ENCODE peak calls at places on chromosomes 4 and X, in six cellular contexts. S is stimulated activated CD4-positive, alpha-beta T cell treated with anti-CD3 and anti-CD28 coated beads, Interleukin-12 subunit alpha, Interleukin-12 subunit beta, amount 100 ng/mL, for 4 hours; C is renal cortical epithelial cell; L is nucleus accumbens; V is T-helper 2 cell; O is foreskin fibroblast. R is an unnamed sample.

GRCh38 chr4:24514808-24515207 is 69.5 kb downstream of the DHX15 start:
- DNase-seq in S (no peak), C (no peak), L (no peak), V (no peak), O (peak), R (no peak)

GRCh38 chrX:45622042-45622423 is 421.4 kb upstream of the DIPK2B start:
- DNase-seq in S (no peak), C (no peak), L (no peak), V (no peak), O (no peak), R (no peak)

GRCh38 chr4:166501941-166502382 is 628.9 kb downstream of the TLL1 start:
- DNase-seq in S (no peak), C (peak), L (no peak), V (no peak), O (no peak), R (no peak)

GRCh38 chrX:116596010-116596409 is 133.2 kb upstream of the CT83 start:
- DNase-seq in S (no peak), C (no peak), L (no peak), V (no peak), O (no peak), R (no peak)

GRCh38 chr4:103011378-103012025 is 8.0 kb downstream of the SLC9B1 start:
- DNase-seq in S (no peak), C (peak), L (no peak), V (no peak), O (peak), R (no peak)

GRCh38 chr4:7390906-7391636 is 43.7 kb downstream of the PSAPL1 start:
- DNase-seq in S (no peak), C (no peak), L (no peak), V (no peak), O (no peak), R (peak)

GRCh38 chr4:131427000-131427399 is 1722.1 kb upstream of the PCDH10 start:
- DNase-seq in S (no peak), C (peak), L (no peak), V (no peak), O (no peak), R (no peak)

GRCh38 chrX:84078991-84079390 is 109.0 kb downstream of the RPS6KA6 start:
- DNase-seq in S (no peak), C (no peak), L (no peak), V (no peak), O (no peak), R (no peak)

GRCh38 chr4:6974138-6974848 is 64.7 kb downstream of the TBC1D14 start:
- DNase-seq in S (peak), C (peak), L (no peak), V (peak), O (peak), R (peak)

GRCh38 chr4:26061248-26061986 is 147.4 kb downstream of the SMIM20 start:
- DNase-seq in S (no peak), C (peak), L (no peak), V (no peak), O (peak), R (no peak)

GRCh38 chr4:173191623-173192041 is 23.0 kb downstream of the GALNT7 start:
- DNase-seq in S (no peak), C (peak), L (no peak), V (no peak), O (peak), R (no peak)

GRCh38 chr4:2251073-2251794 is 9.3 kb upstream of the HAUS3 start:
- DNase-seq in S (no peak), C (no peak), L (no peak), V (peak), O (no peak), R (peak)

GRCh38 chrX:19776753-19777152 is 110.6 kb downstream of the SH3KBP1 start:
- DNase-seq in S (no peak), C (no peak), L (no peak), V (no peak), O (no peak), R (peak)

GRCh38 chr4:111601671-111602070 is 543.6 kb upstream of the FAM241A start:
- DNase-seq in S (no peak), C (no peak), L (no peak), V (no peak), O (peak), R (no peak)

GRCh38 chr4:84915396-84915780 is 51.1 kb downstream of the WDFY3 start:
- DNase-seq in S (no peak), C (no peak), L (no peak), V (no peak), O (peak), R (no peak)

GRCh38 chr4:181968371-181968770 is 274.8 kb upstream of the TENM3 start:
- DNase-seq in S (no peak), C (no peak), L (no peak), V (no peak), O (peak), R (no peak)